ENCODE peak calls at places on chromosomes 13 and 19, in five cellular contexts. F, Y, Z, G and Q are unnamed samples.

GRCh38 chr13:48859168-48860105 is 116.3 kb upstream of the FNDC3A start:
- DNase-seq in F (no peak), Y (no peak), Z (peak; percentile 2), G (no peak), Q (peak; percentile 49)

GRCh38 chr19:11418518-11419506 is at the start of gene RGL3:
- DNase-seq in F (no peak), Y (no peak), Z (peak; percentile 46), G (no peak), Q (peak; percentile 96)

GRCh38 chr19:38250428-38250820 is 5.8 kb downstream of the PPP1R14A start:
- DNase-seq in F (no peak), Y (no peak), Z (no peak), G (no peak), Q (no peak)

GRCh38 chr19:1882089-1882785 is 3.1 kb downstream of the ABHD17A start:
- DNase-seq in F (no peak), Y (no peak), Z (no peak), G (no peak), Q (peak; percentile 25)

GRCh38 chr13:40985596-40986327 is 33.4 kb downstream of the ELF1 start:
- DNase-seq in F (no peak), Y (no peak), Z (no peak), G (no peak), Q (no peak)

GRCh38 chr13:106466691-106467405 is 68.6 kb downstream of the EFNB2 start:
- DNase-seq in F (no peak), Y (no peak), Z (no peak), G (no peak), Q (no peak)

GRCh38 chr19:29779921-29780320 is 31.9 kb upstream of the CCNE1 start:
- DNase-seq in F (no peak), Y (no peak), Z (no peak), G (no peak), Q (peak; percentile 75)

GRCh38 chr19:567296-567900 is 5.0 kb upstream of the BSG start:
- DNase-seq in F (no peak), Y (no peak), Z (no peak), G (no peak), Q (no peak)

GRCh38 chr19:32287086-32287485 is 58.3 kb upstream of the ZNF507 start:
- DNase-seq in F (no peak), Y (no peak), Z (no peak), G (no peak), Q (no peak)

GRCh38 chr19:39196860-39197562 is at the start of gene NCCRP1:
- DNase-seq in F (peak; percentile 62), Y (no peak), Z (no peak), G (no peak), Q (peak; percentile 71)

GRCh38 chr19:10086032-10086903 is at the start of gene SHFL:
- DNase-seq in F (peak; percentile 39), Y (no peak), Z (no peak), G (peak; percentile 71), Q (peak; percentile 65)

GRCh38 chr13:43787998-43788397 is 1.2 kb upstream of the ENOX1 start:
- DNase-seq in F (peak; percentile 38), Y (no peak), Z (no peak), G (peak; percentile 78), Q (no peak)

GRCh38 chr19:48190288-48191284 is 20.1 kb downstream of the ZSWIM9 start:
- DNase-seq in F (no peak), Y (peak; percentile 91), Z (peak; percentile 27), G (peak; percentile 64), Q (peak; percentile 98)

GRCh38 chr13:24863748-24864540 is 100.0 kb downstream of the RNF17 start:
- DNase-seq in F (no peak), Y (no peak), Z (no peak), G (no peak), Q (no peak)

GRCh38 chr13:23645851-23646250 is 75.6 kb downstream of the TNFRSF19 start:
- DNase-seq in F (no peak), Y (no peak), Z (no peak), G (no peak), Q (no peak)

GRCh38 chr19:54192972-54193371 is 1.9 kb downstream of the TSEN34 start:
- DNase-seq in F (no peak), Y (no peak), Z (no peak), G (no peak), Q (no peak)
- H2BK12ac ChIP-seq in F (no peak overlapping the region), Y (no peak overlapping the region), Z (no peak overlapping the region), G (no peak overlapping the region), Q (no peak overlapping the region)

DNA sequence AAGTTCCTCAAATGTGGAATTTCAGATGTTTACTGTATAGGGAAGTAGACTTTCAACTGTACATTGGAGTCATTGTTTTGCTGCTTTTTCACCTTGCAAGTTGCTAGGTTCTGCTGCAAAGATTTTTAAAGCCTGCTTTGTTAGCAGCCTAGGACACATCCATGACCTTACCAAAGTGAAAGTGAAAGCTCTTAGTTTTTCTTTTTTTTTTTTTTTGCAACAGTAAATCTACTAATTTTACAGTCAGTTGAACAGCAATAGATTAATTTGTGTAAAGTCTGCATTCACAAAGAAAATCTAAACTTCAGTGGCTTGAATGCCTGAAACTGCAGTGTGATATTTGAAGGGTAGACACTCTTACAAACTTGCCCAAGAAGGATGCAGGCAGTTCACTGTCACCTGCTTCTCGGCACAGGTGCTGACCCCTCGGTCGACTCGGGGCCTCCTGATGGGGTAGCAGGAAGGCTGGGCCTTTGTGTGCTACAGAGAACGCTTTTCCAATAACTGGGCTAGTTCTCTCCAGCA is 5.0 kb upstream of the MTIF3 start:
- DNase-seq in F (no peak), Y (no peak), Z (no peak), G (peak; percentile 24), Q (peak; percentile 47)
- H4K8ac ChIP-seq in F (no peak overlapping the region), Y (no peak overlapping the region), Z (no peak overlapping the region), G (peak overlapping the region; percentile 91), Q (no peak overlapping the region)

GRCh38 chr19:54115071-54116063 is at the start of the genes PRPF31 and TFPT:
- DNase-seq in F (peak; percentile 99), Y (peak; percentile 87), Z (peak; percentile 97), G (peak; percentile 99), Q (peak; percentile 96)
- H3K23ac ChIP-seq in F (peak within 1 kb of the TSS; percentile 96), Y (no peak within 1 kb of the TSS), Z (no peak within 1 kb of the TSS), G (no peak within 1 kb of the TSS), Q (no peak within 1 kb of the TSS)

DNA sequence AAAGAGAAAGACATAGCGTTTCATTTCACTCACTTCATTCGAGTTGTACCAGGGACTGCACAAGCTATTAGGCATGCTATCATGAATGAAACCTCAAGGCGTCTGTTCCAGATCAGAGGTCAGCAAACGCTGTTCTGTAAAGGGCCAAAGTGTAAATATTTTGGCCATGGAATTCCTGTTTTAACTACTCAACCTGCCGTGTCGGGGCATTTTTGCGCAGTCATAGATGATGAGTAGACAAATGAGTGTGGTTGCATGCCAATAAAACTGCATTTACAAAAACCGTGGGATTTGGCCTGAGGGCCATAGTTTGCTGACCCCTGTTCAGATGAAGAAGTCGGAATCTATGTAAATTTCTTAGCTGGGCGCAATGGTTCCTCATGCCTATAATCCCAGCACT is 6.5 kb downstream of the INSR start:
- DNase-seq in F (no peak), Y (no peak), Z (peak; percentile 98), G (peak; percentile 61), Q (no peak)
- H2BK12ac ChIP-seq in F (no peak overlapping the region), Y (no peak overlapping the region), Z (no peak overlapping the region), G (no peak overlapping the region), Q (no peak overlapping the region)